ENCODE peak calls at places on chromosomes 7 and 10, in seven cellular contexts. Z is stimulated activated CD4-positive, alpha-beta T cell treated with anti-CD3 and anti-CD28 coated beads, Interleukin-2, amount 100 ng/mL, for 24 hours; N is fibroblast of the aortic adventitia; X is brain microvascular endothelial cell; L is activated naive CD4-positive, alpha-beta T cell; O is dermis microvascular lymphatic vessel endothelial cell; I is PC-3. M is an unnamed sample.

GRCh38 chr10:103838851-103839512 is 16.4 kb downstream of the SH3PXD2A start:
- DNase-seq in O (no peak), X (no peak), L (no peak), Z (no peak), N (peak), I (no peak), M (no peak)

GRCh38 chr10:72321248-72322029 is 33.3 kb downstream of the DNAJB12 start:
- DNase-seq in L (no peak), I (no peak), N (no peak), O (no peak), Z (no peak), X (no peak), M (no peak)

GRCh38 chr10:49187950-49188761 is at the start of gene TMEM273:
- DNase-seq in O (no peak), X (no peak), I (peak), N (no peak), Z (no peak), L (no peak), M (no peak)

GRCh38 chr7:28002638-28003037 is 178.0 kb downstream of the JAZF1 start:
- DNase-seq in N (no peak), Z (no peak), X (no peak), O (no peak), I (peak), L (no peak), M (no peak)

GRCh38 chr10:31194986-31195385 is 124.0 kb upstream of the ZEB1 start:
- DNase-seq in N (no peak), O (no peak), L (no peak), X (no peak), I (no peak), Z (no peak), M (no peak)

GRCh38 chr10:103859161-103860141 is 4.1 kb upstream of the SH3PXD2A start:
- DNase-seq in N (peak), I (peak), L (peak), X (peak), O (peak), Z (peak), M (peak)

GRCh38 chr7:105677803-105678583 is 96.7 kb upstream of the EFCAB10 start:
- DNase-seq in N (no peak), X (no peak), I (no peak), O (no peak), Z (peak), L (peak), M (no peak)

GRCh38 chr10:25978771-25979170 is 44.7 kb downstream of the MYO3A start:
- DNase-seq in Z (no peak), N (no peak), I (no peak), L (no peak), X (no peak), O (no peak), M (no peak)

GRCh38 chr10:78459639-78460037 is 426.0 kb downstream of the RPS24 start:
- DNase-seq in X (no peak), N (no peak), I (no peak), O (no peak), L (no peak), Z (no peak), M (no peak)

GRCh38 chr7:115183431-115184057 is 261.6 kb downstream of the MDFIC start:
- DNase-seq in L (no peak), I (no peak), O (no peak), N (peak), Z (no peak), X (no peak), M (no peak)

GRCh38 chr7:151383638-151384351 is 26.0 kb downstream of the WDR86 start:
- DNase-seq in Z (no peak), O (no peak), L (no peak), I (no peak), X (no peak), N (no peak), M (no peak)

GRCh38 chr10:49353026-49353894 is 42.6 kb downstream of the DRGX start:
- DNase-seq in Z (no peak), O (no peak), N (no peak), X (no peak), L (no peak), I (no peak), M (no peak)

GRCh38 chr7:8177109-8177933 is 84.6 kb downstream of the ICA1 start:
- DNase-seq in Z (no peak), N (no peak), O (no peak), I (no peak), L (no peak), X (no peak), M (no peak)

GRCh38 chr7:100157334-100158228 is 942 bp downstream of the TRAPPC14 start:
- DNase-seq in I (peak), Z (no peak), X (no peak), L (no peak), O (no peak), N (peak), M (peak)

GRCh38 chr7:192035-192649 is at the start of gene FAM20C:
- DNase-seq in X (peak), L (peak), Z (peak), I (peak), N (peak), O (no peak), M (peak)

GRCh38 chr10:71832967-71833366 is 18.1 kb downstream of the PSAP start:
- DNase-seq in N (no peak), I (no peak), O (no peak), Z (no peak), X (no peak), L (no peak), M (no peak)

GRCh38 chr10:100303724-100304319 is 17.3 kb upstream of the BLOC1S2 start:
- DNase-seq in I (peak), O (peak), X (no peak), N (peak), Z (no peak), L (no peak), M (no peak)

GRCh38 chr7:10212664-10213063 is 761.0 kb upstream of the PHF14 start:
- DNase-seq in O (no peak), Z (no peak), I (no peak), X (peak), L (no peak), N (no peak), M (no peak)

GRCh38 chr10:85003083-85003482 is 674.7 kb downstream of the CCSER2 start:
- DNase-seq in I (no peak), Z (no peak), N (no peak), X (no peak), L (no peak), O (no peak), M (no peak)

GRCh38 chr10:53130337-53130736 is 357.8 kb upstream of the MBL2 start:
- DNase-seq in I (no peak), Z (no peak), N (no peak), O (no peak), X (no peak), L (no peak), M (no peak)

GRCh38 chr10:71963351-71963755 is 842 bp upstream of the CHST3 start:
- DNase-seq in L (no peak), O (no peak), I (no peak), X (no peak), Z (no peak), N (peak), M (no peak)

GRCh38 chr7:44802418-44803025 is 6.0 kb downstream of the PPIA start:
- DNase-seq in Z (no peak), N (no peak), L (no peak), O (no peak), I (no peak), X (no peak), M (no peak)

GRCh38 chr7:2018786-2019692 is 213.7 kb downstream of the MAD1L1 start:
- DNase-seq in Z (no peak), O (no peak), I (peak), X (peak), L (no peak), N (peak), M (peak)

GRCh38 chr10:132523561-132524442 is 13.8 kb upstream of the INPP5A start:
- DNase-seq in X (no peak), O (no peak), L (no peak), N (no peak), I (no peak), Z (no peak), M (no peak)

GRCh38 chr10:35822316-35822715 is 180.2 kb upstream of the FZD8 start:
- DNase-seq in O (no peak), N (peak), X (peak), L (no peak), I (peak), Z (no peak), M (no peak)

GRCh38 chr7:130152270-130153141 is 52.7 kb downstream of the TMEM209 start:
- DNase-seq in O (no peak), X (no peak), L (no peak), N (peak), Z (no peak), I (no peak), M (no peak)

GRCh38 chr7:128928159-128928558 is 9.6 kb upstream of the IRF5 start:
- DNase-seq in X (no peak), I (no peak), L (no peak), Z (no peak), O (no peak), N (no peak), M (no peak)

GRCh38 chr7:55878701-55879100 is 8.6 kb upstream of the ZNF713 start:
- DNase-seq in L (no peak), O (no peak), I (no peak), X (no peak), Z (no peak), N (no peak), M (no peak)

GRCh38 chr7:79308176-79308575 is 145.3 kb downstream of the MAGI2 start:
- DNase-seq in I (peak), O (peak), Z (no peak), N (no peak), L (no peak), X (no peak), M (no peak)

GRCh38 chr10:112953760-112954159 is 3.7 kb downstream of the TCF7L2 start:
- DNase-seq in X (peak), N (peak), Z (no peak), O (no peak), I (peak), L (no peak), M (no peak)

GRCh38 chr10:102649770-102650654 is 5.7 kb downstream of the TRIM8 start:
- DNase-seq in Z (no peak), X (no peak), N (no peak), I (no peak), O (no peak), L (no peak), M (no peak)

GRCh38 chr7:129951076-129952011 is 1.4 kb downstream of the UBE2H start:
- DNase-seq in N (peak), L (no peak), O (no peak), I (peak), Z (no peak), X (peak), M (no peak)

GRCh38 chr7:102030696-102031095 is 213.3 kb downstream of the CUX1 start:
- DNase-seq in X (no peak), Z (no peak), I (no peak), L (no peak), O (no peak), N (no peak), M (no peak)

GRCh38 chr10:110916554-110917346 is 2.2 kb downstream of the BBIP1 start:
- DNase-seq in X (peak), I (peak), Z (no peak), N (peak), L (no peak), O (no peak), M (peak)

GRCh38 chr10:48612241-48612943 is 7.5 kb upstream of the ARHGAP22 start:
- DNase-seq in X (no peak), I (peak), N (peak), L (no peak), Z (no peak), O (no peak), M (no peak)

GRCh38 chr7:55491346-55491745 is 81.0 kb downstream of the VOPP1 start:
- DNase-seq in X (no peak), L (no peak), O (no peak), I (no peak), N (no peak), Z (no peak), M (no peak)

GRCh38 chr10:43965033-43965917 is 316.6 kb upstream of the ZNF32 start:
- DNase-seq in L (no peak), I (no peak), O (peak), N (peak), Z (no peak), X (peak), M (no peak)

GRCh38 chr7:66443946-66444345 is 184.7 kb upstream of the KCTD7 start:
- DNase-seq in O (peak), L (no peak), N (peak), I (no peak), X (no peak), Z (no peak), M (no peak)

GRCh38 chr10:37865264-37865663 is 7.9 kb upstream of the ZNF248 start:
- DNase-seq in I (no peak), L (no peak), Z (no peak), N (no peak), O (no peak), X (no peak), M (no peak)

M was measured in HS-5.